ENCODE peak calls at places on chromosomes 11 and 22, in eight cellular contexts. One of them, this sample, is unnamed.

GRCh38 chr11:130037058-130037457 is 32.6 kb upstream of the APLP2 start:
- DNase-seq in CD4-positive, alpha-beta T cell: no peak
- DNase-seq in psoas muscle: no peak
- DNase-seq in stomach: no peak
- DNase-seq in cardiac muscle cell: peak
- DNase-seq in A549: peak
- DNase-seq in SK-N-SH: no peak
- DNase-seq in heart right ventricle: no peak
- DNase-seq in this sample: no peak

GRCh38 chr22:38313384-38313955 is 3.8 kb downstream of the CSNK1E start:
- DNase-seq in CD4-positive, alpha-beta T cell: no peak
- DNase-seq in SK-N-SH: no peak
- DNase-seq in cardiac muscle cell: peak
- DNase-seq in stomach: peak
- DNase-seq in heart right ventricle: peak
- DNase-seq in A549: peak
- DNase-seq in psoas muscle: peak
- DNase-seq in this sample: no peak

GRCh38 chr11:19789840-19790710 is 77.4 kb downstream of the NAV2 start:
- DNase-seq in A549: no peak
- DNase-seq in psoas muscle: no peak
- DNase-seq in heart right ventricle: no peak
- DNase-seq in SK-N-SH: no peak
- DNase-seq in CD4-positive, alpha-beta T cell: no peak
- DNase-seq in cardiac muscle cell: peak
- DNase-seq in stomach: no peak
- DNase-seq in this sample: no peak

GRCh38 chr11:68012843-68013610 is 2.9 kb downstream of the ALDH3B1 start:
- DNase-seq in SK-N-SH: no peak
- DNase-seq in psoas muscle: no peak
- DNase-seq in stomach: no peak
- DNase-seq in heart right ventricle: no peak
- DNase-seq in A549: peak
- DNase-seq in CD4-positive, alpha-beta T cell: no peak
- DNase-seq in cardiac muscle cell: peak
- DNase-seq in this sample: peak

GRCh38 chr22:23243006-23243573 is 62.8 kb downstream of the BCR start:
- DNase-seq in psoas muscle: no peak
- DNase-seq in A549: no peak
- DNase-seq in stomach: no peak
- DNase-seq in heart right ventricle: no peak
- DNase-seq in SK-N-SH: no peak
- DNase-seq in cardiac muscle cell: no peak
- DNase-seq in CD4-positive, alpha-beta T cell: peak
- DNase-seq in this sample: no peak

GRCh38 chr11:3123761-3124733 is 41.1 kb downstream of the OSBPL5 start:
- DNase-seq in A549: peak
- DNase-seq in psoas muscle: peak
- DNase-seq in SK-N-SH: peak
- DNase-seq in CD4-positive, alpha-beta T cell: no peak
- DNase-seq in heart right ventricle: peak
- DNase-seq in stomach: peak
- DNase-seq in cardiac muscle cell: peak
- DNase-seq in this sample: no peak

GRCh38 chr11:75498556-75499255 is 27.0 kb downstream of the GDPD5 start:
- DNase-seq in cardiac muscle cell: peak
- DNase-seq in psoas muscle: no peak
- DNase-seq in stomach: no peak
- DNase-seq in SK-N-SH: no peak
- DNase-seq in heart right ventricle: no peak
- DNase-seq in A549: peak
- DNase-seq in CD4-positive, alpha-beta T cell: no peak
- DNase-seq in this sample: no peak

GRCh38 chr11:113532697-113533424 is 57.7 kb upstream of the DRD2 start:
- DNase-seq in cardiac muscle cell: peak
- DNase-seq in psoas muscle: peak
- DNase-seq in stomach: peak
- DNase-seq in CD4-positive, alpha-beta T cell: peak
- DNase-seq in A549: peak
- DNase-seq in SK-N-SH: peak
- DNase-seq in heart right ventricle: peak
- DNase-seq in this sample: peak

GRCh38 chr11:5007561-5007960 is 12.9 kb downstream of the OR51L1 start:
- DNase-seq in CD4-positive, alpha-beta T cell: no peak
- DNase-seq in cardiac muscle cell: no peak
- DNase-seq in A549: no peak
- DNase-seq in stomach: no peak
- DNase-seq in psoas muscle: no peak
- DNase-seq in SK-N-SH: no peak
- DNase-seq in heart right ventricle: no peak
- DNase-seq in this sample: no peak

GRCh38 chr11:37026326-37026725 is 428.3 kb upstream of the RAG2 start:
- DNase-seq in psoas muscle: no peak
- DNase-seq in cardiac muscle cell: no peak
- DNase-seq in A549: no peak
- DNase-seq in heart right ventricle: no peak
- DNase-seq in stomach: no peak
- DNase-seq in SK-N-SH: no peak
- DNase-seq in CD4-positive, alpha-beta T cell: no peak
- DNase-seq in this sample: no peak

GRCh38 chr11:27722945-27723344 is 22.7 kb upstream of the BDNF start:
- DNase-seq in stomach: no peak
- DNase-seq in CD4-positive, alpha-beta T cell: no peak
- DNase-seq in heart right ventricle: no peak
- DNase-seq in A549: no peak
- DNase-seq in SK-N-SH: peak
- DNase-seq in psoas muscle: no peak
- DNase-seq in cardiac muscle cell: peak
- DNase-seq in this sample: no peak

GRCh38 chr11:119578466-119579220 is 150.4 kb downstream of the NECTIN1 start:
- DNase-seq in heart right ventricle: no peak
- DNase-seq in cardiac muscle cell: no peak
- DNase-seq in SK-N-SH: no peak
- DNase-seq in psoas muscle: no peak
- DNase-seq in stomach: no peak
- DNase-seq in A549: no peak
- DNase-seq in CD4-positive, alpha-beta T cell: no peak
- DNase-seq in this sample: no peak

GRCh38 chr11:114079406-114080072 is 20.0 kb downstream of the ZBTB16 start:
- DNase-seq in CD4-positive, alpha-beta T cell: no peak
- DNase-seq in heart right ventricle: no peak
- DNase-seq in A549: no peak
- DNase-seq in stomach: no peak
- DNase-seq in cardiac muscle cell: peak
- DNase-seq in psoas muscle: peak
- DNase-seq in SK-N-SH: no peak
- DNase-seq in this sample: no peak

DNA sequence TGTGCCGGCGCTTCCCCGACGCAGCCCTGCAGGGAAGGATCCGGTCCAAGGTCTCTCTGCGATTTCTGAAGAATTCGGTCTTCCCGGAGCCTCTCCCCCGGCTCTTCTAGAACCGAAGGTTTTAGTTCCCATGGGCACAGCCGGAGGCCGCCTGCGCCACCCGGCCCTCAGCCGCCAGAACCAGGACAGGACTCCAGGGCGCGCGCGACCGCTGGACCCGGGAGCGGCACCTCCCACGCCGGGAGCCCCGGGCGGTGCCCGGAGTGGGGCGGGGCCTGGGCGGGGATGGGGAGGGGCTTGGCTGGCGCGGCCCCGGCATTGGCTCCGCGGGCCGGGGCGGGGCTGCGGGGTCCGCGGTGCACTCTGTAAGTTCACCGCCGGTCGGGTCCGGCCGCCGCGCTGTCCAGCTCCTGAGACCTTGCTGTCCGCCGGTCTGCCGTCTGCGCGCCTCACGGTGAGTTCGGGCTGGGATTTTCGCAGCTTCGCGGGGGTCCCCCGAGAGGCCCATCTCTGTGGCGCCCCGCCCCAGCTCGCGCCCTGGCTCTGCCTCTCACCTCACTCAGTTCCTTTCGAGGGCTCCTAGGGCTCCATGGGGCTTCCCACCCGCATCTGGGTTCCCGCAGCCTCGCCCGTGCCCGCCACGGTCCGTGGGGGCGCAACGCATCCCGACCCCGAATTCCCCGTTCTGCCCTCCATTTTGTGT is at the start of gene CDC42EP2:
- DNase-seq in heart right ventricle: peak
- DNase-seq in stomach: peak
- DNase-seq in SK-N-SH: peak
- DNase-seq in A549: peak
- DNase-seq in CD4-positive, alpha-beta T cell: peak
- DNase-seq in cardiac muscle cell: peak
- DNase-seq in psoas muscle: peak
- DNase-seq in this sample: peak
- H3K27ac ChIP-seq in heart right ventricle: peak
- H3K27ac ChIP-seq in stomach: peak
- H3K27ac ChIP-seq in SK-N-SH: peak
- H3K27ac ChIP-seq in A549: peak
- H3K27ac ChIP-seq in CD4-positive, alpha-beta T cell: no peak
- H3K27ac ChIP-seq in cardiac muscle cell: no peak
- H3K27ac ChIP-seq in psoas muscle: peak
- H3K27ac ChIP-seq in this sample: peak

GRCh38 chr22:42346722-42347121 is 76.3 kb upstream of the TCF20 start:
- DNase-seq in CD4-positive, alpha-beta T cell: no peak
- DNase-seq in psoas muscle: no peak
- DNase-seq in stomach: no peak
- DNase-seq in cardiac muscle cell: no peak
- DNase-seq in A549: no peak
- DNase-seq in heart right ventricle: no peak
- DNase-seq in SK-N-SH: no peak
- DNase-seq in this sample: no peak

GRCh38 chr22:42344391-42344861 is 74.0 kb upstream of the TCF20 start:
- DNase-seq in CD4-positive, alpha-beta T cell: no peak
- DNase-seq in cardiac muscle cell: peak
- DNase-seq in stomach: peak
- DNase-seq in psoas muscle: peak
- DNase-seq in SK-N-SH: no peak
- DNase-seq in A549: no peak
- DNase-seq in heart right ventricle: peak
- DNase-seq in this sample: peak

GRCh38 chr22:42347281-42347824 is 76.9 kb upstream of the TCF20 start:
- DNase-seq in SK-N-SH: peak
- DNase-seq in heart right ventricle: no peak
- DNase-seq in psoas muscle: no peak
- DNase-seq in CD4-positive, alpha-beta T cell: no peak
- DNase-seq in cardiac muscle cell: no peak
- DNase-seq in A549: no peak
- DNase-seq in stomach: no peak
- DNase-seq in this sample: no peak

GRCh38 chr22:42343551-42344081 is 73.2 kb upstream of the TCF20 start:
- DNase-seq in cardiac muscle cell: no peak
- DNase-seq in stomach: no peak
- DNase-seq in psoas muscle: no peak
- DNase-seq in CD4-positive, alpha-beta T cell: no peak
- DNase-seq in SK-N-SH: peak
- DNase-seq in A549: no peak
- DNase-seq in heart right ventricle: no peak
- DNase-seq in this sample: peak

GRCh38 chr22:42345458-42345857 is 75.0 kb upstream of the TCF20 start:
- DNase-seq in SK-N-SH: no peak
- DNase-seq in stomach: no peak
- DNase-seq in heart right ventricle: no peak
- DNase-seq in cardiac muscle cell: no peak
- DNase-seq in psoas muscle: no peak
- DNase-seq in A549: no peak
- DNase-seq in CD4-positive, alpha-beta T cell: no peak
- DNase-seq in this sample: no peak
- H3K27ac ChIP-seq in SK-N-SH: no peak
- H3K27ac ChIP-seq in stomach: no peak
- H3K27ac ChIP-seq in heart right ventricle: no peak
- H3K27ac ChIP-seq in cardiac muscle cell: no peak
- H3K27ac ChIP-seq in psoas muscle: no peak
- H3K27ac ChIP-seq in A549: no peak
- H3K27ac ChIP-seq in CD4-positive, alpha-beta T cell: no peak
- H3K27ac ChIP-seq in this sample: peak

GRCh38 chr11:35945137-35945518 is 1.3 kb downstream of the LDLRAD3 start:
- DNase-seq in heart right ventricle: no peak
- DNase-seq in stomach: no peak
- DNase-seq in SK-N-SH: no peak
- DNase-seq in psoas muscle: no peak
- DNase-seq in CD4-positive, alpha-beta T cell: no peak
- DNase-seq in A549: no peak
- DNase-seq in cardiac muscle cell: no peak
- DNase-seq in this sample: no peak
- H3K27ac ChIP-seq in heart right ventricle: no peak
- H3K27ac ChIP-seq in stomach: peak
- H3K27ac ChIP-seq in SK-N-SH: peak
- H3K27ac ChIP-seq in psoas muscle: peak
- H3K27ac ChIP-seq in CD4-positive, alpha-beta T cell: no peak
- H3K27ac ChIP-seq in A549: no peak
- H3K27ac ChIP-seq in cardiac muscle cell: no peak
- H3K27ac ChIP-seq in this sample: peak

GRCh38 chr22:47281126-47282106 is 519.0 kb downstream of the TBC1D22A start:
- DNase-seq in heart right ventricle: no peak
- DNase-seq in A549: no peak
- DNase-seq in CD4-positive, alpha-beta T cell: no peak
- DNase-seq in psoas muscle: no peak
- DNase-seq in SK-N-SH: no peak
- DNase-seq in stomach: no peak
- DNase-seq in cardiac muscle cell: no peak
- DNase-seq in this sample: no peak
- H3K27ac ChIP-seq in heart right ventricle: no peak
- H3K27ac ChIP-seq in A549: no peak
- H3K27ac ChIP-seq in CD4-positive, alpha-beta T cell: no peak
- H3K27ac ChIP-seq in psoas muscle: no peak
- H3K27ac ChIP-seq in SK-N-SH: no peak
- H3K27ac ChIP-seq in stomach: no peak
- H3K27ac ChIP-seq in cardiac muscle cell: no peak
- H3K27ac ChIP-seq in this sample: no peak

This sample was measured in substantia nigra.